ENCODE peak calls at places on chromosomes 1 and 21, in five cellular contexts. One of them, this sample, is unnamed. For H3K4me1, the result is how much of the 10 kb centered on the place peaks cover.

GRCh38 chr1:5949074-5949760 is 43.0 kb downstream of the NPHP4 start:
- DNase-seq in kidney: no peak
- DNase-seq in lung: no peak
- DNase-seq in psoas muscle: no peak
- DNase-seq in SK-N-SH: peak
- DNase-seq in this sample: no peak

GRCh38 chr1:21665711-21666571 is 3.2 kb downstream of the RAP1GAP start:
- DNase-seq in kidney: no peak
- DNase-seq in lung: no peak
- DNase-seq in psoas muscle: no peak
- DNase-seq in SK-N-SH: no peak
- DNase-seq in this sample: no peak

GRCh38 chr1:227889863-227890405 is 57.8 kb downstream of the WNT9A start:
- DNase-seq in kidney: peak
- DNase-seq in lung: no peak
- DNase-seq in psoas muscle: no peak
- DNase-seq in SK-N-SH: no peak
- DNase-seq in this sample: no peak

GRCh38 chr1:63651110-63651776 is 58.0 kb downstream of the PGM1 start:
- DNase-seq in kidney: no peak
- DNase-seq in lung: no peak
- DNase-seq in psoas muscle: no peak
- DNase-seq in SK-N-SH: no peak
- DNase-seq in this sample: no peak

GRCh38 chr1:9311029-9311428 is 18.3 kb downstream of the SPSB1 start:
- DNase-seq in kidney: no peak
- DNase-seq in lung: no peak
- DNase-seq in psoas muscle: no peak
- DNase-seq in SK-N-SH: no peak
- DNase-seq in this sample: no peak

GRCh38 chr1:214558002-214558770 is 6.8 kb upstream of the PTPN14 start:
- DNase-seq in kidney: no peak
- DNase-seq in lung: no peak
- DNase-seq in psoas muscle: peak
- DNase-seq in SK-N-SH: no peak
- DNase-seq in this sample: no peak

GRCh38 chr1:181396171-181396670 is 87.1 kb upstream of the CACNA1E start:
- DNase-seq in kidney: no peak
- DNase-seq in lung: no peak
- DNase-seq in psoas muscle: no peak
- DNase-seq in SK-N-SH: no peak
- DNase-seq in this sample: no peak

GRCh38 chr1:39596163-39596562 is 19.6 kb upstream of the PABPC4 start:
- DNase-seq in kidney: no peak
- DNase-seq in lung: no peak
- DNase-seq in psoas muscle: no peak
- DNase-seq in SK-N-SH: no peak
- DNase-seq in this sample: no peak

GRCh38 chr1:207050428-207050767 is 610 bp downstream of the YOD1 start:
- DNase-seq in kidney: no peak
- DNase-seq in lung: no peak
- DNase-seq in psoas muscle: no peak
- DNase-seq in SK-N-SH: no peak
- DNase-seq in this sample: no peak

GRCh38 chr1:82454431-82454830 is 653.7 kb downstream of the ADGRL2 start:
- DNase-seq in kidney: no peak
- DNase-seq in lung: no peak
- DNase-seq in psoas muscle: no peak
- DNase-seq in SK-N-SH: no peak
- DNase-seq in this sample: no peak

GRCh38 chr1:67018574-67018973 is 35.4 kb downstream of the SLC35D1 start:
- DNase-seq in kidney: no peak
- DNase-seq in lung: no peak
- DNase-seq in psoas muscle: no peak
- DNase-seq in SK-N-SH: no peak
- DNase-seq in this sample: no peak

GRCh38 chr1:2372551-2373490 is 18.5 kb downstream of the MORN1 start:
- DNase-seq in kidney: peak
- DNase-seq in lung: no peak
- DNase-seq in psoas muscle: no peak
- DNase-seq in SK-N-SH: no peak
- DNase-seq in this sample: no peak

GRCh38 chr1:86487131-86487804 is 18.5 kb downstream of the CLCA1 start:
- DNase-seq in kidney: no peak
- DNase-seq in lung: no peak
- DNase-seq in psoas muscle: peak
- DNase-seq in SK-N-SH: no peak
- DNase-seq in this sample: no peak

GRCh38 chr1:186899577-186899976 is 70.8 kb downstream of the PLA2G4A start:
- DNase-seq in kidney: no peak
- DNase-seq in lung: no peak
- DNase-seq in psoas muscle: no peak
- DNase-seq in SK-N-SH: no peak
- DNase-seq in this sample: no peak

GRCh38 chr1:177368255-177368654 is 197.5 kb downstream of the BRINP2 start:
- DNase-seq in kidney: no peak
- DNase-seq in lung: no peak
- DNase-seq in psoas muscle: no peak
- DNase-seq in SK-N-SH: no peak
- DNase-seq in this sample: no peak

GRCh38 chr1:52056937-52057231 is 789 bp downstream of the BTF3L4 start:
- DNase-seq in kidney: no peak
- DNase-seq in lung: no peak
- DNase-seq in psoas muscle: no peak
- DNase-seq in SK-N-SH: no peak
- DNase-seq in this sample: no peak

GRCh38 chr1:109826446-109826845 is 62.7 kb upstream of the EPS8L3 start:
- DNase-seq in kidney: no peak
- DNase-seq in lung: no peak
- DNase-seq in psoas muscle: no peak
- DNase-seq in SK-N-SH: no peak
- DNase-seq in this sample: no peak

GRCh38 chr21:28324690-28325089 is 668.0 kb downstream of the LTN1 start:
- DNase-seq in kidney: no peak
- DNase-seq in lung: no peak
- DNase-seq in psoas muscle: no peak
- DNase-seq in SK-N-SH: no peak
- DNase-seq in this sample: no peak

GRCh38 chr1:42807056-42807668 is 9.8 kb upstream of the ERMAP start:
- DNase-seq in kidney: no peak
- DNase-seq in lung: no peak
- DNase-seq in psoas muscle: no peak
- DNase-seq in SK-N-SH: no peak
- DNase-seq in this sample: no peak

GRCh38 chr1:38005195-38006007 is at the start of gene FHL3:
- DNase-seq in kidney: peak
- DNase-seq in lung: peak
- DNase-seq in psoas muscle: peak
- DNase-seq in SK-N-SH: peak
- DNase-seq in this sample: no peak

GRCh38 chr1:112674440-112674985 is at the start of gene MOV10:
- DNase-seq in kidney: peak
- DNase-seq in lung: peak
- DNase-seq in psoas muscle: peak
- DNase-seq in SK-N-SH: peak
- DNase-seq in this sample: no peak

GRCh38 chr1:176998396-176998795 is 166.1 kb downstream of the ASTN1 start:
- DNase-seq in kidney: no peak
- DNase-seq in lung: no peak
- DNase-seq in psoas muscle: no peak
- DNase-seq in SK-N-SH: no peak
- DNase-seq in this sample: no peak

GRCh38 chr21:43696214-43696613 is 22.7 kb upstream of the PDXK start:
- DNase-seq in kidney: peak
- DNase-seq in lung: no peak
- DNase-seq in psoas muscle: no peak
- DNase-seq in SK-N-SH: no peak
- DNase-seq in this sample: no peak

GRCh38 chr1:37930246-37931142 is 16.4 kb downstream of the INPP5B start:
- DNase-seq in kidney: no peak
- DNase-seq in lung: peak
- DNase-seq in psoas muscle: no peak
- DNase-seq in SK-N-SH: no peak
- DNase-seq in this sample: no peak

GRCh38 chr1:74505133-74505532 is 7.3 kb downstream of the LRRC53 start:
- DNase-seq in kidney: no peak
- DNase-seq in lung: no peak
- DNase-seq in psoas muscle: no peak
- DNase-seq in SK-N-SH: peak
- DNase-seq in this sample: no peak

DNA sequence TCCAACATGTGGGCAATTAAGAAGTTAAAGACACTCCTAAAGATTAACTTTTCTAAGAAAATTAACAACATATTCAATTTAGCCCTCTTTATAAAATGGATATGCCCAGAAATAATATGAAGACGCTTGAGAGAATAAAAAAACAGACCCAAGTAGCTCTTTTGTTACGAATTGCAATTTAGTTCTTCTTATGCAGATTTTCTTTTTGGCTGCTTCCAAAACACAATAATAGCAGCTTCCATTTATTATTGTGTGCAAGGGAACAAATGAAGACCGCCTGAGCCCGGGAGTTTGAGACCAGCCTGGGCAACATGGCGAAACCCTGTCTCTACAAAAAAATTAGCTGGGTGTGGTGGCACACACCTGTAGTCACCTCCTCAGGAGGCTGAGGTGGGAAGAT is 50.4 kb upstream of the BCL10 start:
- DNase-seq in kidney: no peak
- DNase-seq in lung: no peak
- DNase-seq in psoas muscle: no peak
- DNase-seq in SK-N-SH: no peak
- DNase-seq in this sample: no peak
- H3K27ac ChIP-seq in kidney: no peak
- H3K27ac ChIP-seq in lung: no peak
- H3K27ac ChIP-seq in psoas muscle: no peak
- H3K27ac ChIP-seq in SK-N-SH: peak
- H3K27ac ChIP-seq in this sample: no peak

DNA sequence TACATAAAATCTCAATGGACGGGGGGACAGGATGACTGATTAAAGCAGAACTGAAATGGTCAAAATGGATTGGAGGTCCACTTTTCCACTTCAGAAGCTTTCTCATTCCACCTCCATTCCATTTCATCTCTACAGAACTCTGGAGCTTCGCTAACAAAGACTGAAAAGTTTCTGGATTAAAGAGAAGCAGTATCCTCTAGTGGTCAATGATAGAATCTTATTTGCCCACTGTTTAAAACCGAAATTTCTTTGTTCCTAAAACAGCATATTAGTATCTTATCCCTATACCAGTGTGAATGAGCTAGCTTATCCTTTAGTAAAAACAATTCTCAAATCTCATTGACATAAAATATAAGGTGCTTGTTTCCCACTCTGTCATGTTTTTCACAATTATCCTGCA is 890.6 kb downstream of the KCNT2 start:
- DNase-seq in kidney: no peak
- DNase-seq in lung: no peak
- DNase-seq in psoas muscle: no peak
- DNase-seq in SK-N-SH: peak
- DNase-seq in this sample: no peak
- TF ChIP-seq CTCF in kidney: no peak
- TF ChIP-seq CTCF in lung: no peak
- TF ChIP-seq CTCF in psoas muscle: no peak
- TF ChIP-seq CTCF in SK-N-SH: peak
- TF ChIP-seq CTCF in this sample: no peak

GRCh38 chr1:55695151-55695550 is 480.0 kb upstream of the USP24 start:
- DNase-seq in kidney: no peak
- DNase-seq in lung: no peak
- DNase-seq in psoas muscle: no peak
- DNase-seq in SK-N-SH: no peak
- DNase-seq in this sample: no peak

GRCh38 chr1:55698136-55698535 is 483.0 kb upstream of the USP24 start:
- DNase-seq in kidney: no peak
- DNase-seq in lung: no peak
- DNase-seq in psoas muscle: no peak
- DNase-seq in SK-N-SH: no peak
- DNase-seq in this sample: no peak

GRCh38 chr1:55696181-55696580 is 481.0 kb upstream of the USP24 start:
- DNase-seq in kidney: no peak
- DNase-seq in lung: no peak
- DNase-seq in psoas muscle: peak
- DNase-seq in SK-N-SH: no peak
- DNase-seq in this sample: peak

GRCh38 chr1:55695553-55695952 is 480.4 kb upstream of the USP24 start:
- DNase-seq in kidney: no peak
- DNase-seq in lung: no peak
- DNase-seq in psoas muscle: no peak
- DNase-seq in SK-N-SH: no peak
- DNase-seq in this sample: no peak

GRCh38 chr1:55696891-55697290 is 481.7 kb upstream of the USP24 start:
- DNase-seq in kidney: no peak
- DNase-seq in lung: no peak
- DNase-seq in psoas muscle: no peak
- DNase-seq in SK-N-SH: no peak
- DNase-seq in this sample: no peak
- H3K4me1 ChIP-seq in kidney: under half
- H3K4me1 ChIP-seq in lung: under half
- H3K4me1 ChIP-seq in psoas muscle: under half
- H3K4me1 ChIP-seq in SK-N-SH: under half
- H3K4me1 ChIP-seq in this sample: under half

DNA sequence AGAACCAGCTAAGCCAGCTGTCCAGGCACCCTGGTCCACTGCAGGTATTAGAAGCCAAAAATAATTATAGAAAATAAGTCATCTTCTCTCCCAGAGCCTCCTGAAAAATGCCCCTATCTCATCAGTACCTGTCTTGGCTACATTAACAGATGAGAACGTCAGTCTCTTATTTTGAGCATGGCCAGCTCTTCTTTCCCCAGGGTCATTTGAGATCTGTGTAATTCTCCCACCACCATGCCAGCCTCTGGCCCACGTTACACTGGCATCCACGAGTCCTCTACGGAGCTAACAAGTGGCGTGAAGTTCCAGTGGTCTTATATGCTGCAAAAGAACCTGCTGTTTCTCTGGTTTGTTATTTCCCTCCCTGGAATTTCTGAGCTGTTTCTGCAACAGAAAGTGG is 118.0 kb downstream of the ATP5PO start:
- DNase-seq in kidney: no peak
- DNase-seq in lung: no peak
- DNase-seq in psoas muscle: no peak
- DNase-seq in SK-N-SH: no peak
- DNase-seq in this sample: no peak
- H3K27ac ChIP-seq in kidney: no peak
- H3K27ac ChIP-seq in lung: no peak
- H3K27ac ChIP-seq in psoas muscle: peak
- H3K27ac ChIP-seq in SK-N-SH: no peak
- H3K27ac ChIP-seq in this sample: no peak

DNA sequence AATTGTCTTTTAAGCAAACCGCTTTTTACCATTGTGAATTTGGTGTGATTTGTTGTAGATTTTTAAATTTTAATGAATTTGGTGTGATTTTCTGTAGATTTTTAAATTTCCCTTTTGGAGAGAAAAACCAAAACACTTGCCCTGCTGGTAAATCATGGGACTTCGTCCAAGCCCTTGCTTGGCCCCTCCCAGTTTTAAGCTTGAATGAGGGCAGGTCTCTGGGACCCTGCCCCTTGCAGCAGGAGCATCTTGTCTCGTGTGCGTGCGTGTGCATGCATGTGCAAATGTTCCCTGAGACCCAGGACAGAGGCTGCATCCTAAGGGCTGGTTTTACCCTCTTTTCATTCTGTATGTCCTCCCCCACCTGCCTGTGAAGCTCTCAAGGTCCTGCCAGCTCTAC is 248.6 kb downstream of the GREM2 start:
- DNase-seq in kidney: no peak
- DNase-seq in lung: no peak
- DNase-seq in psoas muscle: no peak
- DNase-seq in SK-N-SH: no peak
- DNase-seq in this sample: no peak
- TF ChIP-seq CTCF in kidney: no peak
- TF ChIP-seq CTCF in lung: no peak
- TF ChIP-seq CTCF in psoas muscle: no peak
- TF ChIP-seq CTCF in SK-N-SH: no peak
- TF ChIP-seq CTCF in this sample: no peak

This sample was measured in thoracic aorta.